ENCODE peak calls at places on chromosome 7, in five cellular contexts. T is activated CD8-positive, alpha-beta T cell treated with anti-CD3 and anti-CD28 coated beads for 36 hours; Y is cardiac fibroblast; D is left ventricle myocardium inferior; H is breast epithelium. N is an unnamed sample.

GRCh38 chr7:45072131-45073030 is 16.4 kb downstream of the NACAD start:
- DNase-seq in T (no peak), Y (no peak), D (no peak), H (no peak), N (no peak)

GRCh38 chr7:73977626-73978618 is 50.1 kb upstream of the ELN start:
- DNase-seq in T (no peak), Y (no peak), D (no peak), H (no peak), N (peak)

GRCh38 chr7:112072541-112073245 is 133.5 kb downstream of the DOCK4 start:
- DNase-seq in T (no peak), Y (no peak), D (no peak), H (no peak), N (no peak)

GRCh38 chr7:142168746-142169145 is 57.2 kb downstream of the MGAM2 start:
- DNase-seq in T (no peak), Y (peak), D (no peak), H (no peak), N (no peak)

GRCh38 chr7:31051598-31052503 is at the start of gene ADCYAP1R1:
- DNase-seq in T (no peak), Y (no peak), D (peak), H (no peak), N (no peak)

GRCh38 chr7:147894271-147894670 is 696.3 kb upstream of the C7orf33 start:
- DNase-seq in T (no peak), Y (no peak), D (no peak), H (no peak), N (no peak)

GRCh38 chr7:22377690-22378089 is 20.7 kb upstream of the RAPGEF5 start:
- DNase-seq in T (no peak), Y (no peak), D (no peak), H (no peak), N (no peak)

GRCh38 chr7:115763347-115763746 is 267.2 kb downstream of the TFEC start:
- DNase-seq in T (no peak), Y (no peak), D (no peak), H (no peak), N (no peak)

GRCh38 chr7:44269943-44270493 is 55.4 kb downstream of the CAMK2B start:
- DNase-seq in T (no peak), Y (no peak), D (no peak), H (no peak), N (no peak)

GRCh38 chr7:128919881-128920789 is 9.6 kb upstream of the KCP start:
- DNase-seq in T (no peak), Y (no peak), D (no peak), H (peak), N (no peak)

GRCh38 chr7:154759989-154760388 is 242.9 kb downstream of the PAXIP1 start:
- DNase-seq in T (no peak), Y (no peak), D (no peak), H (no peak), N (no peak)

GRCh38 chr7:141400356-141400755 is 150.9 kb upstream of the AGK start:
- DNase-seq in T (no peak), Y (no peak), D (no peak), H (no peak), N (no peak)

GRCh38 chr7:130896898-130897514 is 163.0 kb upstream of the KLF14 start:
- DNase-seq in T (peak), Y (peak), D (peak), H (peak), N (peak)

GRCh38 chr7:100563809-100564400 is 9.8 kb downstream of the SAP25 start:
- DNase-seq in T (peak), Y (peak), D (peak), H (peak), N (peak)

GRCh38 chr7:103592844-103593243 is 146.8 kb upstream of the SLC26A5 start:
- DNase-seq in T (no peak), Y (no peak), D (no peak), H (no peak), N (no peak)

GRCh38 chr7:2498708-2499107 is 20.9 kb upstream of the LFNG start:
- DNase-seq in T (no peak), Y (no peak), D (no peak), H (no peak), N (no peak)

GRCh38 chr7:90266808-90267207 is 21.8 kb downstream of the CFAP69 start:
- DNase-seq in T (no peak), Y (peak), D (no peak), H (no peak), N (no peak)

GRCh38 chr7:132345030-132345429 is 231.2 kb downstream of the PLXNA4 start:
- DNase-seq in T (no peak), Y (no peak), D (no peak), H (no peak), N (no peak)

GRCh38 chr7:46360811-46361210 is 439.7 kb upstream of the IGFBP3 start:
- DNase-seq in T (no peak), Y (no peak), D (no peak), H (no peak), N (no peak)

GRCh38 chr7:108244110-108244509 is 113.9 kb upstream of the LAMB4 start:
- DNase-seq in T (no peak), Y (no peak), D (no peak), H (no peak), N (no peak)

GRCh38 chr7:7180725-7181428 is 1.5 kb upstream of the C1GALT1 start:
- DNase-seq in T (no peak), Y (no peak), D (no peak), H (no peak), N (no peak)

GRCh38 chr7:143384148-143384547 is 3.0 kb downstream of the ZYX start:
- DNase-seq in T (no peak), Y (peak), D (no peak), H (no peak), N (no peak)

GRCh38 chr7:54904130-54904529 is 114.7 kb upstream of the EGFR start:
- DNase-seq in T (no peak), Y (peak), D (no peak), H (no peak), N (no peak)

GRCh38 chr7:44394636-44395035 is 69.2 kb upstream of the CAMK2B start:
- DNase-seq in T (no peak), Y (no peak), D (no peak), H (no peak), N (no peak)

GRCh38 chr7:113774182-113774807 is 144.5 kb downstream of the PPP1R3A start:
- DNase-seq in T (peak), Y (peak), D (no peak), H (no peak), N (peak)

GRCh38 chr7:127413326-127413725 is 20.8 kb upstream of the ZNF800 start:
- DNase-seq in T (no peak), Y (no peak), D (no peak), H (no peak), N (no peak)

GRCh38 chr7:130930710-130931109 is 196.7 kb upstream of the KLF14 start:
- DNase-seq in T (no peak), Y (no peak), D (no peak), H (no peak), N (no peak)

GRCh38 chr7:100476903-100477870 is 1.8 kb downstream of the TSC22D4 start:
- DNase-seq in T (peak), Y (no peak), D (no peak), H (no peak), N (no peak)

GRCh38 chr7:139182363-139182762 is 48.7 kb upstream of the UBN2 start:
- DNase-seq in T (no peak), Y (no peak), D (no peak), H (no peak), N (no peak)

GRCh38 chr7:140621326-140622035 is 19.1 kb downstream of the DENND2A start:
- DNase-seq in T (no peak), Y (peak), D (no peak), H (no peak), N (no peak)

GRCh38 chr7:134605978-134606923 is 40.4 kb upstream of the BPGM start:
- DNase-seq in T (peak), Y (peak), D (peak), H (peak), N (peak)

GRCh38 chr7:142866361-142867096 is 11.7 kb downstream of the EPHB6 start:
- DNase-seq in T (peak), Y (peak), D (no peak), H (no peak), N (no peak)

GRCh38 chr7:14195896-14196295 is 206.4 kb upstream of the ETV1 start:
- DNase-seq in T (no peak), Y (peak), D (no peak), H (no peak), N (no peak)

GRCh38 chr7:92717982-92718716 is 118.2 kb downstream of the CDK6 start:
- DNase-seq in T (peak), Y (peak), D (no peak), H (no peak), N (peak)

GRCh38 chr7:157660971-157661610 is 324.3 kb downstream of the DNAJB6 start:
- DNase-seq in T (no peak), Y (no peak), D (no peak), H (no peak), N (no peak)

GRCh38 chr7:124553485-124553884 is 212.1 kb downstream of the GPR37 start:
- DNase-seq in T (no peak), Y (no peak), D (no peak), H (no peak), N (no peak)

GRCh38 chr7:56078196-56078595 is 14.1 kb downstream of the SUMF2 start:
- DNase-seq in T (no peak), Y (no peak), D (no peak), H (no peak), N (no peak)
- TF ChIP-seq CTCF in T (no peak), Y (no peak), D (no peak), H (no peak), N (no peak)

GRCh38 chr7:122136639-122137253 is 7.3 kb downstream of the AASS start:
- DNase-seq in T (no peak), Y (peak), D (no peak), H (no peak), N (no peak)
- TF ChIP-seq CTCF in T (no peak), Y (no peak), D (no peak), H (no peak), N (no peak)

GRCh38 chr7:119344466-119344865 is 928.5 kb upstream of the KCND2 start:
- DNase-seq in T (no peak), Y (no peak), D (no peak), H (no peak), N (no peak)
- TF ChIP-seq CTCF in T (no peak), Y (no peak), D (no peak), H (no peak), N (no peak)

DNA sequence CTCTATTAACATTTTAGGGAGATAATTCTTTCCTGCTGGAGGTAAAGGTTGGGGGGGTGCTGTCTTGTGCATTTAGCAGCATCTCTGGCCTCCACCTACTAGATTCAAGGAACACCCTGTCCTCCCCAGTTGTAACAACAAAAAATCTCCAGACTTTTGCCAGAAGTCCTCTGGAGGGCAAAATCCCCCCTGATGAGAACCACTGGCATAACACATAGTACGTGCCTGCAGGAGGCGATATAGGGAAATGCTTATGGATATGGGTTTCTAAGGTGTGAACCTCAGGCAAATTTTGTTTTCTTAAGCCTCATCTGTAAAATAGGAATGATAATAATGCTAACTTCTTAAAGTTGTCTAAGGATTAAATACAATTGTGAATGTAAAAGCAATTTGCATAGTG is 2.9 kb upstream of the OSBPL3 start:
- DNase-seq in T (no peak), Y (no peak), D (no peak), H (no peak), N (no peak)
- TF ChIP-seq CTCF in T (peak), Y (peak), D (no peak), H (no peak), N (no peak)

GRCh38 chr7:295155-296154 is 5.5 kb downstream of the FOXL3 start:
- DNase-seq in T (no peak), Y (no peak), D (no peak), H (peak), N (no peak)

GRCh38 chr7:292826-293225 is 2.9 kb downstream of the FOXL3 start:
- DNase-seq in T (no peak), Y (no peak), D (no peak), H (peak), N (no peak)

GRCh38 chr7:291302-292092 is 1.5 kb downstream of the FOXL3 start:
- DNase-seq in T (no peak), Y (no peak), D (no peak), H (peak), N (no peak)

GRCh38 chr7:294440-295154 is 4.6 kb downstream of the FOXL3 start:
- DNase-seq in T (no peak), Y (no peak), D (no peak), H (peak), N (no peak)

DNA sequence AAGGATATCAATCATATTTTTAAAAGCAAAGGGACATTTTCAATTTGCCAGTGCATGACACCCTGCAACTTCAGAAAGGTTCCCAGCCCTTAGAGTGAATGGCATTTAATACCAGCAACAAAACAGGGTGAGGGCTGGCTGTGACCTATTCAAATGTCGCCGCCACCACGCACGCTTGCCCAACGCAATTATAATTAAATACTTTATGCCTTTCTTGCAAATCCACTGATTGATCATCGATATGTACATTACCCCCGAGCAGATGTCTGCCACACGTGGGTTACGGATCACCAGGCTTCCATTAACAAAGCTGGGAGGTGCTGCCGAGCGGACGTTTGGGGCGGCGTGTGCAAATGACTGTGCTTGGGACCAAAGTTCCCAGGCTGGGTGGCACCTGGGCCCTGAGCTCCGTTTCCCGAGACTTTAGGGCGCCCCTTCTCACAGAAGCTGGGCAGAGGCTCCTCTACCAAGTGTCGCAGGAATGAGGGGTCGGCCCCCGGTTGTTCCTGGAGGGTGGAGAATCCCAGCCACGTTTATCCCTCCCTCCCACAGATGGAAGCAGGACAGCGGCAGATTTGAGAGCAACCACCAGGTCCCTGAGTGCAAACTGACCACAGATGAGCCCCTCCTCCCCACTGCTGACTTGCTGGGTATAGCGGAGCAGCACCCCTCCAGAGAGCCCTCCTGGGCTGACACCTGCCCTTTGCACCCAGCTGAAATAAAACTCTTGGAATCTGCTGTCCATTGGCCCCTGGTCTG is 3.9 kb downstream of the FOXL3 start:
- DNase-seq in T (no peak), Y (no peak), D (no peak), H (peak), N (no peak)
- TF ChIP-seq CTCF in T (no peak), Y (no peak), D (no peak), H (no peak), N (no peak)

GRCh38 chr7:151088856-151089699 is 2.8 kb downstream of the AGAP3 start:
- DNase-seq in T (no peak), Y (peak), D (peak), H (peak), N (no peak)

GRCh38 chr7:151088019-151088855 is 2.0 kb downstream of the AGAP3 start:
- DNase-seq in T (no peak), Y (no peak), D (no peak), H (no peak), N (no peak)

GRCh38 chr7:151085691-151086620 is at the start of gene AGAP3:
- DNase-seq in T (peak), Y (peak), D (peak), H (peak), N (peak)

GRCh38 chr7:151086802-151087246 is 549 bp downstream of the AGAP3 start:
- DNase-seq in T (peak), Y (peak), D (no peak), H (no peak), N (no peak)

GRCh38 chr7:151087247-151088018 is 1.2 kb downstream of the AGAP3 start:
- DNase-seq in T (peak), Y (peak), D (peak), H (no peak), N (peak)
- TF ChIP-seq CTCF in T (peak), Y (no peak), D (peak), H (no peak), N (peak)

DNA sequence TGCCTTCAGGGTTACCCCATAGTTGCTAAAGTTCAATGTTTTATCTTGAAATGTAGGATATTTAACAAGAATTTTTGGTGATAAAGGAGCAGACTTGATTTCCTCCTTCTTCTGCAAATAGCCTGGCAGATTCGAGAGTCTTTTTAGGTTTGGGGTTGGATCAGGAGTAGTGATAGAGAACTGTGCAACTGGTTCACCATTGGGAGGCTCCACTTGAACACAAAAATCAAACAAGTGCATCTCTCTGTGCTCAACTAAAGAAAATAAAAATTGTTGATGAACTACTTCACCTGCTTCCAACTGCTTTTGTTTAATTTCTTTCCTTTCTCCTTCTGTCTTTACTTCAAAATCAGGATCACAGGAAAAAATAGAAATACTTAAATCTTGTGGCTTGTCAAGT is 58.5 kb downstream of the MACC1 start:
- DNase-seq in T (no peak), Y (peak), D (no peak), H (no peak), N (no peak)
- TF ChIP-seq CTCF in T (no peak), Y (peak), D (peak), H (no peak), N (peak)

GRCh38 chr7:12519682-12520009 is 50.9 kb upstream of the SCIN start:
- DNase-seq in T (no peak), Y (no peak), D (no peak), H (no peak), N (no peak)

GRCh38 chr7:12524794-12525386 is 45.6 kb upstream of the SCIN start:
- DNase-seq in T (no peak), Y (peak), D (no peak), H (no peak), N (peak)

GRCh38 chr7:12517451-12517850 is 53.1 kb upstream of the SCIN start:
- DNase-seq in T (no peak), Y (no peak), D (no peak), H (no peak), N (no peak)

GRCh38 chr7:12518920-12519681 is 51.4 kb upstream of the SCIN start:
- DNase-seq in T (no peak), Y (peak), D (no peak), H (no peak), N (peak)
- TF ChIP-seq CTCF in T (peak), Y (peak), D (no peak), H (no peak), N (peak)